ENCODE peak calls at places on chromosome 17, in ten cellular contexts. L is stomach, M is tibial nerve, T is cardiac muscle cell, O is adrenal gland, Y is cardiac fibroblast, S is lower leg skin, V is fibroblast of pulmonary artery, K is AG09309, Z is ovary. N is an unnamed sample.

GRCh38 chr17:5019475-5019956 is 15.7 kb downstream of the SLC52A1 start:
- DNase-seq in L (no peak), M (no peak), T (no peak), O (no peak), Y (no peak), S (no peak), V (no peak), K (no peak), Z (no peak), N (no peak)

GRCh38 chr17:36842231-36842630 is 95.0 kb upstream of the LHX1 start:
- DNase-seq in L (no peak), M (no peak), T (no peak), O (no peak), Y (no peak), S (no peak), V (no peak), K (no peak), Z (no peak), N (no peak)

GRCh38 chr17:7856840-7857723 is at the start of gene NAA38:
- DNase-seq in L (peak; percentile 96), M (peak; percentile 93), T (peak; percentile 99), O (peak; percentile 98), Y (peak; percentile 100), S (peak; percentile 98), V (peak; percentile 100), K (peak; percentile 99), Z (peak; percentile 97), N (peak; percentile 91)

GRCh38 chr17:75097865-75098264 is 10.1 kb downstream of the SLC16A5 start:
- DNase-seq in L (no peak), M (no peak), T (no peak), O (no peak), Y (no peak), S (no peak), V (no peak), K (no peak), Z (no peak), N (no peak)

GRCh38 chr17:32806646-32807045 is 70.3 kb downstream of the MYO1D start:
- DNase-seq in L (no peak), M (no peak), T (no peak), O (no peak), Y (no peak), S (no peak), V (no peak), K (no peak), Z (no peak), N (no peak)

GRCh38 chr17:21551081-21551881 is 141.0 kb upstream of the KCNJ18 start:
- DNase-seq in L (peak; percentile 85), M (peak; percentile 62), T (peak; percentile 86), O (peak; percentile 81), Y (peak; percentile 89), S (peak; percentile 63), V (peak; percentile 86), K (peak; percentile 63), Z (peak; percentile 77), N (peak; percentile 90)

GRCh38 chr17:18919963-18920362 is 32.0 kb upstream of the SLC5A10 start:
- DNase-seq in L (peak; percentile 43), M (no peak), T (no peak), O (no peak), Y (no peak), S (no peak), V (no peak), K (no peak), Z (no peak), N (no peak)

GRCh38 chr17:9951803-9952202 is 46.7 kb upstream of the RCVRN start:
- DNase-seq in L (no peak), M (no peak), T (no peak), O (no peak), Y (no peak), S (no peak), V (no peak), K (no peak), Z (no peak), N (no peak)

GRCh38 chr17:81959362-81960129 is 1.4 kb downstream of the NOTUM start:
- DNase-seq in L (peak; percentile 84), M (peak; percentile 52), T (peak; percentile 74), O (peak; percentile 65), Y (peak; percentile 56), S (peak; percentile 12), V (peak; percentile 36), K (no peak), Z (peak; percentile 47), N (peak; percentile 76)

GRCh38 chr17:81962499-81963441 is 1.8 kb upstream of the NOTUM start:
- DNase-seq in L (no peak), M (no peak), T (no peak), O (no peak), Y (no peak), S (no peak), V (no peak), K (no peak), Z (no peak), N (no peak)

GRCh38 chr17:81961554-81962498 is 839 bp upstream of the NOTUM start:
- DNase-seq in L (no peak), M (no peak), T (no peak), O (no peak), Y (no peak), S (no peak), V (no peak), K (no peak), Z (no peak), N (no peak)

GRCh38 chr17:81960130-81960958 is 643 bp downstream of the NOTUM start:
- DNase-seq in L (no peak), M (no peak), T (no peak), O (no peak), Y (no peak), S (no peak), V (no peak), K (no peak), Z (no peak), N (no peak)

DNA sequence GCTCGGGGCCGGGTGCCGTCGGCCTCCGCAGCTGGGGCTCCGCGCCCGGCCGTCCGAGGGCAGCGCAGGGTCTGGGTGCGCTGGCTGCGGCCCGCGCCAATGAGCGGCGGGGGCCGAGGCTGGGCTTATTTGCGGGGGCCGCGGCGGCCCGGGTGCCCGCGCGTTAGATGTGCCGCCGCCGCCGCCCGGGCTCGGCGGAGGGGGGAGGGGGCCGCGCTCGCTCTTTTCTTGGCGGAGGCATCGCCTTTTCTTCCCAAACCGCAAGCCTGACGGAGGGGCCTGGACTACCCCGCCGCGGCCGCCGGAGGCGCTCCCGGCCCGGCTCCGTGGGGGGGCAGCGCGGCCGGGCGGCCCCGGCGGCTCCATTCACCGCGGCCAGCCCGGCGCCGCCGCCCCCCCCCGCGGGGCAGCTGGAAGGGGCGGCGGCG is at the start of gene NOTUM:
- DNase-seq in L (no peak), M (no peak), T (peak; percentile 52), O (no peak), Y (peak; percentile 45), S (no peak), V (peak; percentile 22), K (no peak), Z (no peak), N (peak; percentile 68)
- TF ChIP-seq CTCF in L (no peak), M (peak; percentile 5), T (peak; percentile 24), O (no peak), Y (peak; percentile 26), S (no peak), V (no peak), K (peak; percentile 20), Z (no peak), N (no peak)

GRCh38 chr17:41690497-41690896 is 1.8 kb downstream of the EIF1 start:
- DNase-seq in L (no peak), M (no peak), T (no peak), O (no peak), Y (no peak), S (no peak), V (no peak), K (no peak), Z (no peak), N (no peak)

GRCh38 chr17:41695134-41695661 is 6.5 kb downstream of the EIF1 start:
- DNase-seq in L (no peak), M (no peak), T (no peak), O (no peak), Y (no peak), S (no peak), V (no peak), K (no peak), Z (no peak), N (no peak)

GRCh38 chr17:41695954-41696720 is 7.5 kb downstream of the EIF1 start:
- DNase-seq in L (peak; percentile 48), M (no peak), T (peak; percentile 87), O (peak; percentile 85), Y (peak; percentile 88), S (no peak), V (peak; percentile 86), K (no peak), Z (peak; percentile 77), N (peak; percentile 78)

GRCh38 chr17:41691031-41691777 is 2.5 kb downstream of the EIF1 start:
- DNase-seq in L (no peak), M (no peak), T (no peak), O (no peak), Y (peak; percentile 16), S (no peak), V (peak; percentile 16), K (no peak), Z (no peak), N (no peak)

GRCh38 chr17:41692722-41693521 is 4.2 kb downstream of the EIF1 start:
- DNase-seq in L (no peak), M (no peak), T (no peak), O (no peak), Y (peak; percentile 31), S (no peak), V (peak; percentile 42), K (no peak), Z (no peak), N (no peak)
- TF ChIP-seq CTCF in L (no peak), M (no peak), T (no peak), O (no peak), Y (no peak), S (no peak), V (no peak), K (no peak), Z (no peak), N (no peak)

DNA sequence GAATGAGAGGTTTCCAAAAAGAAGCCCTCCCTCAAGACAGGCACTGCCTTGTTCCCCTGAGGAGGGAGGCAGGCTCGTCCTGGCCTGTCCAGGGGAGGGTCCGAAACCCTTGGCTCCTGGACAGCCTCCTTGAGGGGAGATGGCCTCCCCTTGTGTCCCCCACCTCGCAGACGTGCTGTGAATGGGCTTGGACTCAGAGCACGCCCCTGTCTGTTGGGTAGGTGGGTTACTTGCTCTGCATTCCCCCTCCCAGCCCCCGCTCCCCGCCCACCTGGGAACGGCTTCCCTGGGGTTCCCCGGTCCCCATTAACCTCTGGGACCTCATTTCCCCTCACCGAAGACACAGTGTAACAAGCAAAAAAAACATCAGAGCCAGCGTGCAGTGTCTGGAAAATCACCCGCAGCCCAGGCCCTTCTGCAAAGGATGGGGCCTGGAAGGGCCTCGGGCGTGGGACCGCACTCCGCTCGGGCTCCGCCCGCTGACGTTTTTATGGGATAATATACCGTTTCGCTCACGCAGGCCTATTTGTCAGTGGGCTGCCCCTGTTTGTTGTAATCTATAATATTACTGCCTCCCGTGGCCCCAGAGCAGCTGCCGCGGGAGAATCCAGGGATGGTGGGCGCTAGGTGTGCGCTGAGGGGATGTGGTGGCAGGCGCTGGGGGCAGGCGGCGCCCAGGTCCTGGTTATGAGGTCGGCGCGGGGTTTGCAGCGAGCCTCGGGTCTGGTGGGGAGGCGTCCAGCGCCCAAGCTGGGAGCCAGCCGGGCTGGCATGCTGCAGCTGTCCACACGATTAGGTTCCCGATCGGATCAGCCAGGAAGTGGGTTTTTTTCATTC is 11.1 kb downstream of the BAHCC1 start:
- DNase-seq in L (no peak), M (no peak), T (no peak), O (no peak), Y (no peak), S (no peak), V (no peak), K (no peak), Z (no peak), N (no peak)
- TF ChIP-seq CTCF in L (no peak), M (no peak), T (no peak), O (no peak), Y (no peak), S (no peak), V (no peak), K (no peak), Z (no peak), N (no peak)

GRCh38 chr17:79597996-79598557 is 12.8 kb downstream of the RBFOX3 start:
- DNase-seq in L (no peak), M (no peak), T (no peak), O (no peak), Y (no peak), S (no peak), V (no peak), K (no peak), Z (no peak), N (no peak)
- TF ChIP-seq CTCF in L (no peak), M (no peak), T (no peak), O (no peak), Y (no peak), S (no peak), V (no peak), K (no peak), Z (no peak), N (no peak)

N was measured in glutamatergic neuron.